ENCODE peak calls at places on chromosomes 13 and 19, in six cellular contexts. M, N, W, U, C and J are unnamed samples.

GRCh38 chr19:2003901-2004300 is 11.6 kb downstream of the BTBD2 start:
- DNase-seq in N (no peak), U (no peak), M (no peak), W (no peak), C (no peak), J (no peak)

GRCh38 chr19:1592755-1593628 is at the start of gene MBD3:
- DNase-seq in U (peak; percentile 49), M (peak; percentile 96), W (peak; percentile 97), N (peak; percentile 91), C (peak; percentile 97), J (peak; percentile 93)

GRCh38 chr13:30923423-30923822 is 9.0 kb upstream of the TEX26 start:
- DNase-seq in W (no peak), U (no peak), M (no peak), C (no peak), N (no peak), J (no peak)

GRCh38 chr13:45178349-45179142 is 22.3 kb downstream of the KCTD4 start:
- DNase-seq in C (no peak), N (no peak), M (no peak), W (no peak), U (no peak), J (peak; percentile 35)

GRCh38 chr19:281992-282391 is 9.2 kb downstream of the PLPP2 start:
- DNase-seq in N (no peak), M (no peak), W (no peak), U (no peak), C (peak; percentile 27), J (no peak)

GRCh38 chr19:20051841-20052768 is 12.8 kb upstream of the ZNF682 start:
- DNase-seq in U (peak; percentile 54), W (peak; percentile 98), C (peak; percentile 94), N (peak; percentile 70), M (peak; percentile 95), J (peak; percentile 93)

GRCh38 chr13:76890036-76890435 is 3.8 kb upstream of the KCTD12 start:
- DNase-seq in M (no peak), W (no peak), C (no peak), N (no peak), U (no peak), J (no peak)

GRCh38 chr19:18310118-18310909 is 12.6 kb downstream of the LSM4 start:
- DNase-seq in W (no peak), N (no peak), C (no peak), M (no peak), U (no peak), J (peak; percentile 59)

GRCh38 chr13:34358811-34359513 is 541.0 kb downstream of the RFC3 start:
- DNase-seq in N (no peak), W (no peak), C (no peak), U (no peak), M (no peak), J (no peak)

GRCh38 chr19:32691291-32691951 is at the start of gene NUDT19:
- DNase-seq in C (peak; percentile 93), N (peak; percentile 85), U (no peak), M (peak; percentile 94), W (peak; percentile 89), J (peak; percentile 89)

GRCh38 chr13:23979361-23980159 is 82.3 kb upstream of the C1QTNF9B start:
- DNase-seq in N (peak; percentile 71), W (peak; percentile 74), C (peak; percentile 83), U (no peak), M (peak; percentile 73), J (peak; percentile 74)

GRCh38 chr13:79937311-79938243 is 403.3 kb downstream of the SPRY2 start:
- DNase-seq in M (no peak), W (no peak), N (no peak), C (no peak), U (no peak), J (no peak)
- H3K27ac ChIP-seq in M (no peak overlapping the region), W (peak overlapping the region; percentile 80), N (no peak overlapping the region), C (peak overlapping the region; percentile 56), U (peak overlapping the region; percentile 80), J (no peak overlapping the region)

GRCh38 chr19:5127710-5128109 is 158.8 kb downstream of the KDM4B start:
- DNase-seq in N (no peak), C (no peak), W (no peak), U (no peak), M (no peak), J (no peak)

GRCh38 chr19:5124111-5124855 is 155.4 kb downstream of the KDM4B start:
- DNase-seq in N (no peak), W (no peak), U (no peak), M (no peak), C (no peak), J (no peak)

GRCh38 chr19:5126498-5127223 is 157.7 kb downstream of the KDM4B start:
- DNase-seq in M (peak; percentile 38), C (no peak), N (no peak), W (peak; percentile 57), U (no peak), J (no peak)

GRCh38 chr19:5125376-5125775 is 156.5 kb downstream of the KDM4B start:
- DNase-seq in C (no peak), U (no peak), N (no peak), W (no peak), M (no peak), J (no peak)

GRCh38 chr19:5125797-5126497 is 157.0 kb downstream of the KDM4B start:
- DNase-seq in U (no peak), C (no peak), W (peak; percentile 59), M (no peak), N (no peak), J (no peak)
- H3K4me1 ChIP-seq in U (no peaks in the 10 kb centered on the region), C (peaks cover 15% of the 10 kb centered on the region), W (peaks cover 60% of the 10 kb centered on the region), M (peaks cover 24% of the 10 kb centered on the region), N (peaks cover 19% of the 10 kb centered on the region), J (no peaks in the 10 kb centered on the region)

GRCh38 chr19:36526581-36526980 is 1.5 kb downstream of the ZNF260 start:
- DNase-seq in C (no peak), N (no peak), M (no peak), U (no peak), W (no peak), J (no peak)
- H3K27ac ChIP-seq in C (no peak overlapping the region), N (no peak overlapping the region), M (no peak overlapping the region), U (no peak overlapping the region), W (no peak overlapping the region), J (no peak overlapping the region)

GRCh38 chr19:14553042-14553938 is 18.6 kb downstream of the NDUFB7 start:
- DNase-seq in W (no peak), N (no peak), C (no peak), U (no peak), M (no peak), J (no peak)

GRCh38 chr19:14553939-14554243 is 18.0 kb downstream of the NDUFB7 start:
- DNase-seq in N (no peak), M (no peak), U (no peak), C (no peak), W (no peak), J (no peak)

GRCh38 chr19:14555918-14556661 is 15.8 kb downstream of the NDUFB7 start:
- DNase-seq in U (no peak), M (no peak), W (no peak), C (no peak), N (no peak), J (no peak)

GRCh38 chr19:14556662-14557188 is 15.1 kb downstream of the NDUFB7 start:
- DNase-seq in N (peak; percentile 70), W (peak; percentile 76), M (peak; percentile 83), U (no peak), C (peak; percentile 94), J (peak; percentile 76)

GRCh38 chr19:14554382-14554812 is 17.5 kb downstream of the NDUFB7 start:
- DNase-seq in U (no peak), N (no peak), M (peak; percentile 57), W (peak; percentile 35), C (no peak), J (peak; percentile 45)
- H3K4me1 ChIP-seq in U (peaks cover 34% of the 10 kb centered on the region), N (peaks cover 49% of the 10 kb centered on the region), M (peaks cover 24% of the 10 kb centered on the region), W (peaks cover 10% of the 10 kb centered on the region), C (peaks cover 56% of the 10 kb centered on the region), J (peaks cover 14% of the 10 kb centered on the region)

GRCh38 chr13:68608147-68608546 is 1378.0 kb upstream of the PCDH9 start:
- DNase-seq in M (no peak), W (no peak), C (no peak), N (no peak), U (no peak), J (no peak)
- H3K27ac ChIP-seq in M (no peak overlapping the region), W (no peak overlapping the region), C (no peak overlapping the region), N (no peak overlapping the region), U (no peak overlapping the region), J (no peak overlapping the region)

GRCh38 chr13:33181264-33181663 is 104.3 kb downstream of the STARD13 start:
- DNase-seq in N (no peak), U (no peak), W (no peak), M (no peak), C (no peak), J (no peak)
- H3K4me1 ChIP-seq in N (no peaks in the 10 kb centered on the region), U (no peaks in the 10 kb centered on the region), W (peaks cover 70% of the 10 kb centered on the region), M (peaks cover 4% of the 10 kb centered on the region), C (peaks cover 12% of the 10 kb centered on the region), J (no peaks in the 10 kb centered on the region)

DNA sequence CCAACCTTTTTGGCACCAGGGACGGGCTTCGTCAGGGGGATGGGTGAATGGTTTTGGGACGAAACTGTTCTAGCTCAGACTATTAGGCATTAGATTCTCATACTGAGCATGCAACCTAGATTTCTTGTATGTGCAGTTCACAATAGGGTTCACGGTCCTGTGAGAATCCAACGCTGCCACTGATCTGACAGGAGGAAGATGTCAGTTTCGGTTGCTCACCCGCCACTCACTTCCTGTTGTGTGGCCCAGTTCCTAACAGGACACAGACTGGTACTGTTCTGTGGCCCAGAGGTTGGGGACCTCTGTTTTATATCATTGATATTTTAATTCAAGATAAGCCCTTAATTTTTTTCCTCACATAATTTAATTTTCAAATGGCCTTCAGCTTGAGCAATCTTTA is 26.7 kb upstream of the TDRD3 start:
- DNase-seq in N (no peak), W (no peak), C (no peak), M (no peak), U (no peak), J (no peak)
- H3K27ac ChIP-seq in N (no peak overlapping the region), W (no peak overlapping the region), C (no peak overlapping the region), M (no peak overlapping the region), U (no peak overlapping the region), J (no peak overlapping the region)